ENCODE peak calls at places on chromosomes 13 and 19, in four cellular contexts. One of them, this sample, is unnamed.

GRCh38 chr19:30076101-30076551 is 134.1 kb downstream of the URI1 start:
- DNase-seq in heart left ventricle: peak; percentile 31
- DNase-seq in endothelial cell of umbilical vein: no peak
- DNase-seq in adrenal gland: no peak
- DNase-seq in this sample: no peak

GRCh38 chr13:24083722-24084421 is 76.6 kb upstream of the SPATA13 start:
- DNase-seq in heart left ventricle: no peak
- DNase-seq in adrenal gland: no peak
- DNase-seq in endothelial cell of umbilical vein: no peak
- DNase-seq in this sample: no peak

GRCh38 chr13:27481766-27482165 is 31.4 kb upstream of the MTIF3 start:
- DNase-seq in endothelial cell of umbilical vein: peak; percentile 28
- DNase-seq in heart left ventricle: peak; percentile 67
- DNase-seq in adrenal gland: peak; percentile 55
- DNase-seq in this sample: peak; percentile 26

GRCh38 chr13:52968074-52968700 is 60.4 kb upstream of the OLFM4 start:
- DNase-seq in endothelial cell of umbilical vein: peak; percentile 56
- DNase-seq in heart left ventricle: peak; percentile 76
- DNase-seq in adrenal gland: peak; percentile 89
- DNase-seq in this sample: peak; percentile 31

GRCh38 chr13:23744315-23744714 is 144.9 kb downstream of the MIPEP start:
- DNase-seq in adrenal gland: no peak
- DNase-seq in heart left ventricle: no peak
- DNase-seq in endothelial cell of umbilical vein: no peak
- DNase-seq in this sample: no peak

GRCh38 chr13:70905035-70905434 is 796.8 kb upstream of the KLHL1 start:
- DNase-seq in heart left ventricle: no peak
- DNase-seq in adrenal gland: no peak
- DNase-seq in endothelial cell of umbilical vein: peak; percentile 90
- DNase-seq in this sample: no peak

GRCh38 chr13:106378263-106378662 is 157.2 kb downstream of the EFNB2 start:
- DNase-seq in adrenal gland: no peak
- DNase-seq in endothelial cell of umbilical vein: no peak
- DNase-seq in heart left ventricle: no peak
- DNase-seq in this sample: no peak

GRCh38 chr19:33703821-33704220 is 82.1 kb downstream of the CHST8 start:
- DNase-seq in heart left ventricle: peak; percentile 26
- DNase-seq in endothelial cell of umbilical vein: no peak
- DNase-seq in adrenal gland: no peak
- DNase-seq in this sample: no peak

GRCh38 chr19:15372470-15372869 is 7.1 kb downstream of the AKAP8 start:
- DNase-seq in heart left ventricle: no peak
- DNase-seq in adrenal gland: no peak
- DNase-seq in endothelial cell of umbilical vein: no peak
- DNase-seq in this sample: no peak

GRCh38 chr19:16447015-16447384 is 24.8 kb downstream of the EPS15L1 start:
- DNase-seq in endothelial cell of umbilical vein: no peak
- DNase-seq in heart left ventricle: peak; percentile 82
- DNase-seq in adrenal gland: peak; percentile 86
- DNase-seq in this sample: peak; percentile 76

GRCh38 chr13:22740264-22740663 is 440.5 kb upstream of the SGCG start:
- DNase-seq in endothelial cell of umbilical vein: no peak
- DNase-seq in adrenal gland: no peak
- DNase-seq in heart left ventricle: no peak
- DNase-seq in this sample: no peak

GRCh38 chr19:45439569-45440258 is 16.0 kb upstream of the ERCC1 start:
- DNase-seq in heart left ventricle: peak; percentile 93
- DNase-seq in adrenal gland: peak; percentile 89
- DNase-seq in endothelial cell of umbilical vein: peak; percentile 65
- DNase-seq in this sample: peak; percentile 90

GRCh38 chr13:43758834-43759233 is 27.9 kb downstream of the ENOX1 start:
- DNase-seq in endothelial cell of umbilical vein: no peak
- DNase-seq in heart left ventricle: no peak
- DNase-seq in adrenal gland: no peak
- DNase-seq in this sample: no peak

GRCh38 chr19:2193807-2194206 is 30.1 kb downstream of the DOT1L start:
- DNase-seq in heart left ventricle: no peak
- DNase-seq in endothelial cell of umbilical vein: no peak
- DNase-seq in adrenal gland: no peak
- DNase-seq in this sample: no peak

GRCh38 chr19:2197270-2197669 is 33.5 kb downstream of the DOT1L start:
- DNase-seq in heart left ventricle: no peak
- DNase-seq in endothelial cell of umbilical vein: no peak
- DNase-seq in adrenal gland: no peak
- DNase-seq in this sample: no peak

GRCh38 chr19:2195914-2196313 is 32.2 kb downstream of the DOT1L start:
- DNase-seq in endothelial cell of umbilical vein: no peak
- DNase-seq in adrenal gland: no peak
- DNase-seq in heart left ventricle: no peak
- DNase-seq in this sample: no peak

GRCh38 chr19:2194513-2195078 is 30.9 kb downstream of the DOT1L start:
- DNase-seq in heart left ventricle: peak; percentile 65
- DNase-seq in endothelial cell of umbilical vein: no peak
- DNase-seq in adrenal gland: no peak
- DNase-seq in this sample: no peak

GRCh38 chr19:2195361-2195760 is 31.6 kb downstream of the DOT1L start:
- DNase-seq in endothelial cell of umbilical vein: no peak
- DNase-seq in heart left ventricle: no peak
- DNase-seq in adrenal gland: no peak
- DNase-seq in this sample: no peak
- TF ChIP-seq POLR2A in endothelial cell of umbilical vein: no peak
- TF ChIP-seq POLR2A in heart left ventricle: no peak
- TF ChIP-seq POLR2A in adrenal gland: no peak
- TF ChIP-seq POLR2A in this sample: no peak

GRCh38 chr19:48487944-48488343 is 18.8 kb downstream of the CYTH2 start:
- DNase-seq in endothelial cell of umbilical vein: peak; percentile 60
- DNase-seq in heart left ventricle: no peak
- DNase-seq in adrenal gland: peak; percentile 94
- DNase-seq in this sample: no peak
- H3K27ac ChIP-seq in endothelial cell of umbilical vein: no peak overlapping the region
- H3K27ac ChIP-seq in heart left ventricle: peak overlapping the region; percentile 79
- H3K27ac ChIP-seq in adrenal gland: no peak overlapping the region
- H3K27ac ChIP-seq in this sample: no peak overlapping the region

GRCh38 chr13:66618702-66619101 is 611.4 kb downstream of the PCDH9 start:
- DNase-seq in heart left ventricle: no peak
- DNase-seq in adrenal gland: no peak
- DNase-seq in endothelial cell of umbilical vein: peak; percentile 60
- DNase-seq in this sample: no peak
- TF ChIP-seq CTCF in heart left ventricle: peak; percentile 47
- TF ChIP-seq CTCF in adrenal gland: peak; percentile 24
- TF ChIP-seq CTCF in endothelial cell of umbilical vein: peak; percentile 24
- TF ChIP-seq CTCF in this sample: no peak

GRCh38 chr19:43575156-43575950 is at the start of the genes PINLYP and XRCC1:
- DNase-seq in adrenal gland: peak; percentile 99
- DNase-seq in heart left ventricle: peak; percentile 98
- DNase-seq in endothelial cell of umbilical vein: peak; percentile 99
- DNase-seq in this sample: peak; percentile 97
- TF ChIP-seq POLR2A in adrenal gland: peak; percentile 45
- TF ChIP-seq POLR2A in heart left ventricle: no peak
- TF ChIP-seq POLR2A in endothelial cell of umbilical vein: peak; percentile 62
- TF ChIP-seq POLR2A in this sample: peak; percentile 55

GRCh38 chr19:2099937-2100718 is 3.4 kb downstream of the IZUMO4 start:
- DNase-seq in endothelial cell of umbilical vein: no peak
- DNase-seq in heart left ventricle: no peak
- DNase-seq in adrenal gland: no peak
- DNase-seq in this sample: no peak

GRCh38 chr19:2099054-2099501 is 2.4 kb downstream of the IZUMO4 start:
- DNase-seq in adrenal gland: no peak
- DNase-seq in heart left ventricle: no peak
- DNase-seq in endothelial cell of umbilical vein: no peak
- DNase-seq in this sample: no peak

GRCh38 chr19:2096543-2097329 is at the start of gene IZUMO4:
- DNase-seq in heart left ventricle: peak; percentile 100
- DNase-seq in endothelial cell of umbilical vein: peak; percentile 97
- DNase-seq in adrenal gland: peak; percentile 99
- DNase-seq in this sample: peak; percentile 99

GRCh38 chr19:2095338-2095938 is 688 bp downstream of the MOB3A start:
- DNase-seq in heart left ventricle: no peak
- DNase-seq in adrenal gland: no peak
- DNase-seq in endothelial cell of umbilical vein: no peak
- DNase-seq in this sample: no peak

DNA sequence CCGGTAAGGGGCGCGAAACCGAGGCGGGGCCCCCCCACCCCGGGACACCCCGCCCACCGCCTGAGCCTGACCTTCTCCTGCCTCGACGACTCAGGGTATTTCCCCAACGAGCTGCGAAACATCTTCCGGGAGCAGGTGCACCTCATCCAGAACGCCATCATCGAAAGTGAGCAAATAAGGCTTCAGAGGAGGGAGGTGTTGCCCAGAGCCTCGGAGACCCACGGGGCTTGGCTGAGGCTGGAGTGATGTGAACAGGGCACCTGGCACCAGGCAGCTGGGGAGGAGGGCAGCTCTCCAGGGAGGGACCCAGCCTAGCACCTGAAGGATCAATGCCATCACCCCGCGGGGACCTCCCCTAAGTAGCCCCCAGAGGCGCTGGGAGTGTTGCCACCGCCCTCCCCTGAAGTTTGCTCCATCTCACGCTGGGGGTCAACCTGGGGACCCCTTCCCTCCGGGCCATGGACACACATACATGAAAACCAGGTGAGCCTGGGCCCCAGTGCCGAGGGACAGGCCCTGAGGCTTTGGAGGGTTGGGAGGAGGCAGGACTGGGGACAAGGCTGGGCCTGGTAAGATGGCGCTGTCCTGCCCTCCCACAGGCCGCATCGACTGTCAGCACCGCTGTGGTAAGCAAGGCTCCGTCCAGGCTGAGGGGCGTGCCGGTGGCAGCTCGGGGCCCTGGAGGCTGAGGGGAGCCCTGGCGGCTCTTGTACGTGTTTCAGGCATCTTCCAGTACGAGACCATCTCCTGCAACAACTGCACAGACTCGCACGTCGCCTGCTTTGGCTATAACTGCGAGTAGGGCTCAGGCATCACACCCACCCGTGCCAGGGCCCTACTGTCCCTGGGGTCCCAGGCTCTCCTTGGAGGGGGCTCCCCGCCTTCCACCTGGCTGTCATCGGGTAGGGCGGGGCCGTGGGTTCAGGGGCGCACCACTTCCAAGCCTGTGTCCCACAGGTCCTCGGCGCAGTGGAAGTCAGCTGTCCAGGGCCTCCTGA is 914 bp downstream of the IZUMO4 start:
- DNase-seq in heart left ventricle: no peak
- DNase-seq in adrenal gland: no peak
- DNase-seq in endothelial cell of umbilical vein: no peak
- DNase-seq in this sample: peak; percentile 50
- H3K27ac ChIP-seq in heart left ventricle: peak overlapping the region; percentile 56
- H3K27ac ChIP-seq in adrenal gland: peak overlapping the region; percentile 67
- H3K27ac ChIP-seq in endothelial cell of umbilical vein: no peak overlapping the region
- H3K27ac ChIP-seq in this sample: peak overlapping the region; percentile 44

DNA sequence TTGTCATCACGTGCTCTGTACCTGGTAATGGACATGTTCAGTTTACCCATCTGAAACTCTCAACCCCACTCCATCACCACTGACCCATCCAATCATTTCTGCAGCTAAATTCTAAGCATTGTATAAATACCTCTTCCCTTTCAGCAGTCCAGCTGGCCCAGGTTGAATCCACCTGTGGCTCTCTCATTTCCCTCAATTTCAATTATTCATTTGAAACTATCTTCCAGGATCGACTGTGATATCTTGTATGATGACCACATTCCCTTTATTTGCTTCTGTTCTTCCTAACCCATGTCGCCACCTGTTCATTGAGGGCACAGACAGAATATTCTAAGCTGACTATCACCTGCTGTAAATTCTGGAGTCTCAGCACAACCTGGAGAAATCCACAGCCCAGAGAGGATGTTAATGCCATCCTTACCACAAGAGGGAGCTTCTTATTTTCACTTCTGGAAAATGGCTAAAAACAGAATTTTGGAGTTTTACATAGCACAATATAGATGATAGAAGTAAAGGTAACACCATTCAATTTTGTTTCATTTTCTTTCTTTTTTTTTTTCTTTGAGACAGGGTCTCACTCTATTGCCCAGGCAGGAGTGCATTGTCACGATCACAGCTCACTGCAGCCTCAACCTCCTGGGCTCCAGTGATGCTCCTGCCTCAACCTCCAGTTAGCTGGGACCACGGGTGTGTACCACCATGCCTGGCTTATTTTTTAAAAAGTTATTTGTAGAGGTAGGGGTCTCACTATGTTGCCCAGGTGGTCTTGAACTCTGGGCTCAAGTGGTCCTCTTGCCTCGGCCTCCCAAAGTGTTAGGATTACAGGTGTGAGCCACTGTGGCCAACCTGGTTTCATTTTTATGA is 38.6 kb downstream of the ZNF823 start:
- DNase-seq in endothelial cell of umbilical vein: peak; percentile 34
- DNase-seq in adrenal gland: no peak
- DNase-seq in heart left ventricle: no peak
- DNase-seq in this sample: no peak
- TF ChIP-seq CTCF in endothelial cell of umbilical vein: peak; percentile 58
- TF ChIP-seq CTCF in adrenal gland: peak; percentile 63
- TF ChIP-seq CTCF in heart left ventricle: peak; percentile 79
- TF ChIP-seq CTCF in this sample: peak; percentile 35

DNA sequence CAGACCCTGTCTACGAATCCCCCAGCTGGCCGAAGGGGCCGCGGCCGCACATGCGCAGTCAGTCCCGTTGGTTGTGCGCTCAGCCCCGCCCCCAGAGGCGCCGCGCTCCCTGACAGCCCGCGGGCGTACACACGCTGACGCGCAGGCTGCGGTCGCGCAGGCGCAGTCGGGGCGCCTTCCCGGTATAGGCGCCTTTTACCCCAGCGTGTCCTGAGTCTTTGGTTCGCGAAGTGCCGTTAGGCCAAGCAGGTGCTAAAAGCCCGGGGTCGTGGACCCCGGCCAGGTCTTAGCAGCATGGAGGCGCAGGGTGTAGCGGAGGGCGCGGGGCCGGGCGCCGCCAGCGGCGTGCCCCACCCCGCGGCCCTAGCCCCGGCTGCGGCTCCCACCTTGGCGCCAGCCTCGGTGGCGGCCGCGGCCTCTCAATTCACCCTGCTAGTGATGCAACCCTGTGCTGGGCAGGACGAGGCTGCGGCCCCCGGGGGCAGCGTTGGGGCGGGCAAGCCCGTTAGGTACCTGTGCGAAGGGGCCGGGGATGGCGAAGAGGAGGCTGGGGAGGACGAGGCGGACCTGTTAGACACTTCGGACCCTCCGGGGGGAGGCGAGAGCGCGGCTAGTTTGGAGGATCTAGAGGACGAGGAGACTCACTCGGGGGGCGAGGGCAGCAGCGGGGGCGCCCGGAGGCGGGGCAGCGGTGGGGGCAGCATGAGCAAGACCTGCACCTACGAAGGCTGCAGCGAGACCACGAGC is at the start of gene RFXAP:
- DNase-seq in adrenal gland: peak; percentile 92
- DNase-seq in endothelial cell of umbilical vein: peak; percentile 88
- DNase-seq in heart left ventricle: peak; percentile 97
- DNase-seq in this sample: peak; percentile 90
- TF ChIP-seq POLR2A in adrenal gland: no peak
- TF ChIP-seq POLR2A in endothelial cell of umbilical vein: peak; percentile 48
- TF ChIP-seq POLR2A in heart left ventricle: no peak
- TF ChIP-seq POLR2A in this sample: peak; percentile 65

GRCh38 chr19:35745328-35746086 is at the start of the genes PSENEN and U2AF1L4:
- DNase-seq in endothelial cell of umbilical vein: peak; percentile 99
- DNase-seq in heart left ventricle: peak; percentile 98
- DNase-seq in adrenal gland: peak; percentile 99
- DNase-seq in this sample: peak; percentile 98
- H3K27ac ChIP-seq in endothelial cell of umbilical vein: peak within 1 kb of the TSS; percentile 88
- H3K27ac ChIP-seq in heart left ventricle: peak within 1 kb of the TSS; percentile 99
- H3K27ac ChIP-seq in adrenal gland: peak within 1 kb of the TSS; percentile 100
- H3K27ac ChIP-seq in this sample: peak within 1 kb of the TSS; percentile 100